ENCODE peak calls at places on chromosomes 7 and 10, in five cellular contexts. V, N, P, K and F are unnamed samples.

GRCh38 chr7:47503283-47503682 is 78.6 kb downstream of the TNS3 start:
- DNase-seq in N (peak), V (no peak), P (no peak), K (no peak), F (no peak)

GRCh38 chr10:104424719-104425118 is 71.1 kb downstream of the CFAP58 start:
- DNase-seq in V (peak), K (no peak), N (no peak), P (no peak), F (no peak)

GRCh38 chr7:71488308-71488707 is 356.4 kb downstream of the GALNT17 start:
- DNase-seq in N (no peak), K (no peak), P (no peak), V (no peak), F (no peak)

GRCh38 chr7:100220833-100221718 is 1.3 kb downstream of the PVRIG start:
- DNase-seq in N (no peak), P (no peak), V (no peak), K (no peak), F (no peak)

GRCh38 chr10:14611971-14612693 is 162.6 kb downstream of the FAM107B start:
- DNase-seq in P (no peak), N (no peak), V (no peak), K (no peak), F (peak)

GRCh38 chr10:84140036-84140379 is 699 bp downstream of the GHITM start:
- DNase-seq in V (peak), N (peak), K (no peak), P (peak), F (peak)

GRCh38 chr10:127149613-127150081 is 46.7 kb downstream of the INSYN2A start:
- DNase-seq in V (no peak), K (no peak), N (no peak), P (no peak), F (peak)

GRCh38 chr10:102813734-102814455 is 23.3 kb downstream of the CYP17A1 start:
- DNase-seq in K (peak), P (no peak), N (no peak), V (no peak), F (no peak)

GRCh38 chr10:69768386-69768785 is 33.3 kb upstream of the COL13A1 start:
- DNase-seq in P (no peak), N (no peak), K (no peak), V (no peak), F (no peak)

GRCh38 chr7:55349126-55349525 is 16.0 kb upstream of the LANCL2 start:
- DNase-seq in P (no peak), V (no peak), K (no peak), N (no peak), F (no peak)

GRCh38 chr7:32204361-32205018 is 134.3 kb upstream of the PDE1C start:
- DNase-seq in N (peak), P (peak), V (peak), K (peak), F (peak)

GRCh38 chr7:132751282-132751647 is 175.0 kb upstream of the PLXNA4 start:
- DNase-seq in N (no peak), V (no peak), K (no peak), P (no peak), F (no peak)

GRCh38 chr7:5838771-5839170 is 41.8 kb upstream of the OCM start:
- DNase-seq in V (no peak), N (no peak), K (no peak), P (no peak), F (no peak)

GRCh38 chr10:11285171-11285570 is 267.5 kb downstream of the CELF2 start:
- DNase-seq in N (no peak), V (no peak), K (no peak), P (no peak), F (no peak)

GRCh38 chr10:131898061-131898460 is 2.7 kb upstream of the PPP2R2D start:
- DNase-seq in K (no peak), P (no peak), V (no peak), N (no peak), F (no peak)

GRCh38 chr7:46781901-46782439 is 799.9 kb downstream of the TNS3 start:
- DNase-seq in P (no peak), K (no peak), V (no peak), N (no peak), F (no peak)

GRCh38 chr10:114933588-114933987 is 4.4 kb upstream of the TRUB1 start:
- DNase-seq in N (no peak), K (no peak), P (no peak), V (peak), F (no peak)

GRCh38 chr10:69451209-69451783 is at the start of gene TSPAN15:
- DNase-seq in K (peak), V (peak), N (peak), P (peak), F (peak)

GRCh38 chr10:85532821-85533220 is 833.8 kb downstream of the GRID1 start:
- DNase-seq in P (peak), N (no peak), V (peak), K (no peak), F (no peak)

GRCh38 chr10:7301039-7301768 is 109.6 kb downstream of the SFMBT2 start:
- DNase-seq in N (no peak), P (no peak), V (no peak), K (no peak), F (no peak)

GRCh38 chr7:104045183-104045582 is 55.7 kb upstream of the RELN start:
- DNase-seq in V (peak), K (no peak), P (no peak), N (no peak), F (no peak)

GRCh38 chr10:43574035-43574892 is at the start of gene ZNF239:
- DNase-seq in P (peak), V (peak), N (peak), K (peak), F (peak)
- H3K4me3 ChIP-seq in P (peak), V (peak), N (peak), K (peak), F (peak)

GRCh38 chr7:99001482-99002145 is 123.3 kb downstream of the TRRAP start:
- DNase-seq in P (no peak), K (no peak), V (no peak), N (no peak), F (no peak)

GRCh38 chr7:99000904-99001442 is 122.6 kb downstream of the TRRAP start:
- DNase-seq in V (no peak), N (no peak), K (no peak), P (no peak), F (no peak)

GRCh38 chr7:98997836-98998235 is 119.5 kb downstream of the TRRAP start:
- DNase-seq in N (no peak), V (no peak), K (no peak), P (no peak), F (no peak)

GRCh38 chr7:99000196-99000903 is 122.0 kb downstream of the TRRAP start:
- DNase-seq in N (no peak), P (no peak), V (no peak), K (no peak), F (no peak)

GRCh38 chr7:98998821-98999725 is 120.7 kb downstream of the TRRAP start:
- DNase-seq in P (no peak), N (no peak), V (no peak), K (no peak), F (peak)
- H3K4me3 ChIP-seq in P (no peak), N (no peak), V (no peak), K (no peak), F (no peak)

GRCh38 chr10:61621538-61622150 is 41.1 kb upstream of the CABCOCO1 start:
- DNase-seq in N (no peak), K (no peak), V (peak), P (peak), F (no peak)
- H3K4me3 ChIP-seq in N (no peak), K (no peak), V (no peak), P (no peak), F (no peak)

DNA sequence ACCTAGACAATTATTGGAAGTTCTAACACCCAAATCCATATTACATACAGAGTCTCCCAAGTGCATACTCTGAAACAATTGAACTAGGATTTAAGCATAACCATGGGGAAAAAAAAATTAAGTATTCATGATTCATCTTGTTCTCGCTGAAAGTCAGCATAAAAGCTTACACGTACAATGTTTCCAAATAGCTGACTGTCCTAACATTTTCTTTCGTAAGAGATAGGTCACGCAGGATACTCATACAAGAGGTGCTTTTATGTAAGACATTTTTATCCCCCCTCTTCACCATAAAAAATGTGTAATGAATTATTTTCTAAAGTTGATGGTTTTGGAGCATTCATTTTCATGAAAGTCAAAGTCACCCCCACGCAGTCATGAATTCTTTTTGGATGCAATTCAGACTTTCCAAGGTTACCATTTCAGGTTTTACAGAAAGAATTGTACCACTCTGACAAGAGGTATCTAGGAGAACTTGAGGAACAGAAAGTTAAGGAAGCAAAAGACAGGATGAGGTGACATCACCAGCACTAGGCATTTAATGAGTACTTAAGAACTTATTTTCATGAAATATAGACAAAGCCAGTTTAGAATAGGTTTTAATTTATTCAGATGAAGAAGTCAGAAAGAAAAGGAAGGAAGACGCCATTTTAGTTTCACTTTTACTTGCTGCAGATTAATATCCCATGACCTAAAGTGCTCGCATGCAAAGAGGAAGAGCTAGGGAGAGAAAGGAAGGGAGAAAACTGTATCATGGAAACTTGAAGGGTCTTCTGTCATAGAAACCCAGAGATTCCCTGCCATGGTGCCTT is 55.8 kb downstream of the TMEM26 start:
- DNase-seq in P (no peak), K (no peak), V (peak), N (no peak), F (no peak)
- H3K4me3 ChIP-seq in P (no peak), K (peak), V (no peak), N (no peak), F (no peak)

DNA sequence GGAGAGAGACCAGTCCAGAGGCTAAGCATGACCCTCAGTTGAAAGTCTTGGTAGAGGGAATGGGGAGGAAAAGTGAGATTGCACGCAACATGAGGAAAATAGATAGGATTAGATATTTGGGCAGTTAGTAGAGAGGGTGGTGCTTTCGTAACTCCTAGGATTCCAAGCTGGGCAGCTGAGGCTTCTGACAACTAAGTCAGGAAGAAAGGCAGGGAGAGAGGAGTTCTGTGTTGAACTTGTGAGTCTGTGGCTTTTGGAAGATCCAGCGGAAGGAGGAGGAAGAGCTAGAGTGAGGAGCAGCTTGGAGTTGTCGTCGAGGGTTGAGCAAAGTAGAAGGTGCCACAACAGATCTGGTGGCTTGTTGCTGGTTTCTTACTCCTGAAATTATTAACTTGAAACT is 21.8 kb downstream of the CUL1 start:
- DNase-seq in N (no peak), P (no peak), K (no peak), V (no peak), F (no peak)
- H3K4me3 ChIP-seq in N (no peak), P (no peak), K (no peak), V (no peak), F (no peak)

DNA sequence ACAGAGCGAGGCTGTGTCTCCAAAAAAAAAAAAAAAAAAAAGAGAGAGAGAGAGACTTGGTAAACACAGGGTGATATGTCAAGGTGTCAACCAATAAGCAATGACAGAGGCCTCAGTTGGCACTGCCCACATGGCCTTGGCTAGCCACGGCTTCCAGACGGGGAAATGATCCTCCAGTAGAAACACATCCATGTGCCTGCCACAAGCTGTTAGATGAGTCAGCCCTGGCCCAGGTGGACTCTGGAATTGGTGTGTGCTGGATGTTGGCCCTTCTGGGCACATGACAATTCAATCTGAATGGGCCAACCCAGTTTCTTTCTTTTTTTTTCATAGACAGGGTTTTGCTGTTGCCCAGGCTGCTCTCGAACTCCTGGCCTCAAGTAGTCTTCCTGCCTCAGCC is 13.7 kb downstream of the RFC2 start:
- DNase-seq in N (no peak), V (no peak), K (no peak), P (no peak), F (no peak)
- H3K4me3 ChIP-seq in N (no peak), V (no peak), K (no peak), P (no peak), F (no peak)